ENCODE peak calls at places on chromosomes 13 and 19, in six cellular contexts. One of them, this sample, is unnamed.

GRCh38 chr13:57925250-57925649 is 293.7 kb downstream of the PCDH17 start:
- DNase-seq in dorsolateral prefrontal cortex: no peak
- DNase-seq in upper lobe of right lung: no peak
- DNase-seq in left ventricle myocardium inferior: no peak
- DNase-seq in BJ: no peak
- DNase-seq in PC-9: no peak
- DNase-seq in this sample: no peak

GRCh38 chr19:36115453-36116343 is at the start of gene TBCB:
- DNase-seq in upper lobe of right lung: peak
- DNase-seq in BJ: no peak
- DNase-seq in PC-9: peak
- DNase-seq in dorsolateral prefrontal cortex: no peak
- DNase-seq in left ventricle myocardium inferior: peak
- DNase-seq in this sample: no peak

GRCh38 chr13:104779311-104779710 is 1713.1 kb upstream of the SLC10A2 start:
- DNase-seq in left ventricle myocardium inferior: no peak
- DNase-seq in BJ: peak
- DNase-seq in PC-9: no peak
- DNase-seq in dorsolateral prefrontal cortex: no peak
- DNase-seq in upper lobe of right lung: no peak
- DNase-seq in this sample: peak

GRCh38 chr19:57334191-57334590 is 13.9 kb downstream of the ZNF543 start:
- DNase-seq in dorsolateral prefrontal cortex: no peak
- DNase-seq in PC-9: no peak
- DNase-seq in upper lobe of right lung: no peak
- DNase-seq in left ventricle myocardium inferior: no peak
- DNase-seq in BJ: no peak
- DNase-seq in this sample: no peak

GRCh38 chr19:55457683-55458457 is 3.6 kb downstream of the ISOC2 start:
- DNase-seq in upper lobe of right lung: no peak
- DNase-seq in left ventricle myocardium inferior: no peak
- DNase-seq in dorsolateral prefrontal cortex: no peak
- DNase-seq in BJ: no peak
- DNase-seq in PC-9: no peak
- DNase-seq in this sample: no peak

GRCh38 chr13:112638919-112639318 is 50.9 kb upstream of the ATP11A start:
- DNase-seq in BJ: no peak
- DNase-seq in dorsolateral prefrontal cortex: no peak
- DNase-seq in upper lobe of right lung: peak
- DNase-seq in left ventricle myocardium inferior: no peak
- DNase-seq in PC-9: no peak
- DNase-seq in this sample: no peak

GRCh38 chr13:100397627-100398026 is 191.0 kb downstream of the GGACT start:
- DNase-seq in PC-9: no peak
- DNase-seq in upper lobe of right lung: no peak
- DNase-seq in BJ: no peak
- DNase-seq in dorsolateral prefrontal cortex: no peak
- DNase-seq in left ventricle myocardium inferior: no peak
- DNase-seq in this sample: no peak

GRCh38 chr19:8615813-8616596 is 5.5 kb upstream of the ADAMTS10 start:
- DNase-seq in PC-9: peak
- DNase-seq in dorsolateral prefrontal cortex: peak
- DNase-seq in upper lobe of right lung: no peak
- DNase-seq in left ventricle myocardium inferior: peak
- DNase-seq in BJ: no peak
- DNase-seq in this sample: no peak

GRCh38 chr13:85974604-85975366 is 175.6 kb upstream of the SLITRK6 start:
- DNase-seq in left ventricle myocardium inferior: no peak
- DNase-seq in dorsolateral prefrontal cortex: no peak
- DNase-seq in BJ: no peak
- DNase-seq in upper lobe of right lung: no peak
- DNase-seq in PC-9: no peak
- DNase-seq in this sample: no peak

GRCh38 chr19:11381535-11382369 is 2.4 kb downstream of the EPOR start:
- DNase-seq in upper lobe of right lung: peak
- DNase-seq in left ventricle myocardium inferior: peak
- DNase-seq in PC-9: no peak
- DNase-seq in dorsolateral prefrontal cortex: no peak
- DNase-seq in BJ: no peak
- DNase-seq in this sample: no peak

GRCh38 chr19:17041994-17042393 is 15.4 kb upstream of the CPAMD8 start:
- DNase-seq in upper lobe of right lung: no peak
- DNase-seq in PC-9: no peak
- DNase-seq in left ventricle myocardium inferior: peak
- DNase-seq in BJ: no peak
- DNase-seq in dorsolateral prefrontal cortex: no peak
- DNase-seq in this sample: no peak

GRCh38 chr19:9914315-9915207 is 21.8 kb downstream of the OLFM2 start:
- DNase-seq in PC-9: peak
- DNase-seq in upper lobe of right lung: peak
- DNase-seq in BJ: no peak
- DNase-seq in dorsolateral prefrontal cortex: no peak
- DNase-seq in left ventricle myocardium inferior: peak
- DNase-seq in this sample: peak

GRCh38 chr19:2602391-2603181 is 99.9 kb downstream of the GNG7 start:
- DNase-seq in dorsolateral prefrontal cortex: peak
- DNase-seq in upper lobe of right lung: peak
- DNase-seq in BJ: peak
- DNase-seq in PC-9: peak
- DNase-seq in left ventricle myocardium inferior: peak
- DNase-seq in this sample: peak

GRCh38 chr13:113647351-113648217 is 10.4 kb downstream of the ATP4B start:
- DNase-seq in upper lobe of right lung: peak
- DNase-seq in left ventricle myocardium inferior: peak
- DNase-seq in PC-9: peak
- DNase-seq in BJ: no peak
- DNase-seq in dorsolateral prefrontal cortex: peak
- DNase-seq in this sample: no peak

GRCh38 chr19:3634496-3635045 is 8.0 kb upstream of the CACTIN start:
- DNase-seq in dorsolateral prefrontal cortex: no peak
- DNase-seq in upper lobe of right lung: no peak
- DNase-seq in PC-9: no peak
- DNase-seq in BJ: no peak
- DNase-seq in left ventricle myocardium inferior: no peak
- DNase-seq in this sample: no peak

GRCh38 chr19:3632739-3633558 is 6.4 kb upstream of the CACTIN start:
- DNase-seq in BJ: no peak
- DNase-seq in left ventricle myocardium inferior: no peak
- DNase-seq in upper lobe of right lung: no peak
- DNase-seq in dorsolateral prefrontal cortex: no peak
- DNase-seq in PC-9: no peak
- DNase-seq in this sample: no peak

GRCh38 chr19:3632098-3632497 is 5.5 kb upstream of the CACTIN start:
- DNase-seq in upper lobe of right lung: no peak
- DNase-seq in dorsolateral prefrontal cortex: no peak
- DNase-seq in left ventricle myocardium inferior: no peak
- DNase-seq in BJ: no peak
- DNase-seq in PC-9: no peak
- DNase-seq in this sample: no peak

GRCh38 chr19:3631053-3631861 is 4.7 kb upstream of the CACTIN start:
- DNase-seq in dorsolateral prefrontal cortex: no peak
- DNase-seq in left ventricle myocardium inferior: no peak
- DNase-seq in PC-9: no peak
- DNase-seq in upper lobe of right lung: no peak
- DNase-seq in BJ: no peak
- DNase-seq in this sample: no peak

DNA sequence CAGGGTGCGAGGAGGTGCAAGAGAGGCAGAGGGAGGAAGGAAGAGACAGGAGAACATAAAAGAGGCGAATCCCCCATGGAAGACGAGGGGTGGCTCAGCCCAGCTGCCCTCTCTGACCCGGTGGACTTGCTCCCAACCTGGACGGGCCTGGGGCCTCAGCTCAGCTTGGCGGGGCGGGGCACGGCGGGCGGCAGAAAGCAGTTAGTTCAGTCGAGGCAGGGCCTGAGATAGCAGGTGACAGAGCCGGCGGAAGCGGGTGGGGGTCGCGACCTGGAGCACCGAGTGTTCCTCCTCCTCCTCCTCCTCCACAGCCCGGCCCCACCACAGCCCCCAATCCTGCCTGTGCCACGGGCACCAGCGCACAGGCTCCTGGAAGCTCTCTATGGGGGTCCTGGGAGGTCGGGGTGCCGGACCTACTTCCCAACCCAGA is 7.0 kb upstream of the CACTIN start:
- DNase-seq in PC-9: no peak
- DNase-seq in left ventricle myocardium inferior: no peak
- DNase-seq in dorsolateral prefrontal cortex: no peak
- DNase-seq in upper lobe of right lung: no peak
- DNase-seq in BJ: no peak
- DNase-seq in this sample: no peak
- H3K4me3 ChIP-seq in PC-9: no peak
- H3K4me3 ChIP-seq in left ventricle myocardium inferior: no peak
- H3K4me3 ChIP-seq in dorsolateral prefrontal cortex: no peak
- H3K4me3 ChIP-seq in upper lobe of right lung: no peak
- H3K4me3 ChIP-seq in BJ: no peak
- H3K4me3 ChIP-seq in this sample: no peak

DNA sequence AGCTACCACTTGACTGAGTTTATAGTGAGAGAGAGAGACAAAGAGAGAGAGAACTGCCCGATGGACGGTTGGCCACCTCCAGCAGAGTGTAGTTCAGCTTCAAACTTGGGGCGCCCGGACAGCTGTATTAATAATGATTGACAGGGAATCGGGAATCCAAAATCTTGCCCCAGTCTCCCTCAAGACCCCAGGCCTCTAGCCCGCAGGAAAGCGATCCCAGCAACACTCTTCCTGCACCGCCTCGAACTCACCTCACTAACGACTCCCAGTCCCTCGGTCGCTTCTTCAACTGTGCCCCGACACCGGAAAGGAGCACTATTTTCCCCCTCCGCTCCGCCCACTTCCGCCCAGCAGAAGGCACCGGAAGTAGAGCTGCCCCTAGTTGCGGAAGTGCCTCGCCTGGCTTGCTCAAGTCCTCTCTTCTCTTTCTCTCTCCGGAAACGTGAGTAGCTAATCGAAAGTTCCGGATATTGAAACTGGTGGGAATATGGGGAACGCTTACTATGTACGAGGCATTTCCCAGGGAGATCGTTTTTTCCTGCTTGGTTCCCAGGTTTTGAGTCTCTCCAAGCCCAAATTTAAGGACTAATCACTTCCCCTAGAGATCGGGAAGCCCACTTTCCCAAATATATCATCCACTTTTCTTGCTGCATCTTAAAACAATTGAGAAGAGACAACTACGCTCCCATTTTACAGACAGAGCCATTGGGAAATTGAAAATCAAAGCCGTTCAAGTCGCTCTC is at the start of gene NOSIP:
- DNase-seq in PC-9: peak
- DNase-seq in upper lobe of right lung: peak
- DNase-seq in dorsolateral prefrontal cortex: peak
- DNase-seq in left ventricle myocardium inferior: peak
- DNase-seq in BJ: peak
- DNase-seq in this sample: peak
- TF ChIP-seq CTCF in PC-9: no peak
- TF ChIP-seq CTCF in upper lobe of right lung: no peak
- TF ChIP-seq CTCF in dorsolateral prefrontal cortex: peak
- TF ChIP-seq CTCF in left ventricle myocardium inferior: peak
- TF ChIP-seq CTCF in BJ: no peak
- TF ChIP-seq CTCF in this sample: no peak

DNA sequence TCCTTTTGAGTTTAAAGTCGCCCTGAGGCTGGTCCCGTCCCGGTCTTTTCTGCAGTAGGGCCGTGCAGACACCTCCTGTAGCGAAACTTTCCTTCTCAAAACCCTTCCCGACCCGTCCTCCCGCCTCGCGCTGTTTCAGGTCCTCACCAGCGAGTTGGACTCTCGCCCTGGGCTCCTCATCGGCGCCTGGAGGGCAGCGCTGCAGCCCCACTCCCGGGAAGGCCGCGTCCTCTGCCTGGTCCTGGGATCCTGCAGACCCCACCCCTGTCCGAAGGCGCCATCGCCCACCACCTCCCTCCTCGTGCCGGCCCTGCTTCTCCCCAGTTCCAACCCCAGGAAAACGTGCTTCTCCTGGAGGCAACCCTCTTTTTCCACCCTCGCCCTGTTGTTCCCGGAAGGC is 15.0 kb downstream of the ZNF701 start:
- DNase-seq in left ventricle myocardium inferior: no peak
- DNase-seq in BJ: no peak
- DNase-seq in dorsolateral prefrontal cortex: no peak
- DNase-seq in PC-9: no peak
- DNase-seq in upper lobe of right lung: no peak
- DNase-seq in this sample: no peak
- H3K4me3 ChIP-seq in left ventricle myocardium inferior: peak
- H3K4me3 ChIP-seq in BJ: no peak
- H3K4me3 ChIP-seq in dorsolateral prefrontal cortex: no peak
- H3K4me3 ChIP-seq in PC-9: no peak
- H3K4me3 ChIP-seq in upper lobe of right lung: peak
- H3K4me3 ChIP-seq in this sample: no peak

GRCh38 chr19:15025237-15025636 is 24.0 kb upstream of the CASP14 start:
- DNase-seq in BJ: no peak
- DNase-seq in PC-9: no peak
- DNase-seq in upper lobe of right lung: no peak
- DNase-seq in left ventricle myocardium inferior: no peak
- DNase-seq in dorsolateral prefrontal cortex: no peak
- DNase-seq in this sample: no peak
- TF ChIP-seq CTCF in BJ: no peak
- TF ChIP-seq CTCF in PC-9: peak
- TF ChIP-seq CTCF in upper lobe of right lung: no peak
- TF ChIP-seq CTCF in left ventricle myocardium inferior: peak
- TF ChIP-seq CTCF in dorsolateral prefrontal cortex: no peak
- TF ChIP-seq CTCF in this sample: no peak

GRCh38 chr19:41325947-41326706 is 16.2 kb downstream of the CCDC97 start:
- DNase-seq in left ventricle myocardium inferior: no peak
- DNase-seq in dorsolateral prefrontal cortex: no peak
- DNase-seq in PC-9: no peak
- DNase-seq in upper lobe of right lung: no peak
- DNase-seq in BJ: peak
- DNase-seq in this sample: peak
- H3K4me3 ChIP-seq in left ventricle myocardium inferior: peak
- H3K4me3 ChIP-seq in dorsolateral prefrontal cortex: peak
- H3K4me3 ChIP-seq in PC-9: no peak
- H3K4me3 ChIP-seq in upper lobe of right lung: peak
- H3K4me3 ChIP-seq in BJ: no peak
- H3K4me3 ChIP-seq in this sample: peak

DNA sequence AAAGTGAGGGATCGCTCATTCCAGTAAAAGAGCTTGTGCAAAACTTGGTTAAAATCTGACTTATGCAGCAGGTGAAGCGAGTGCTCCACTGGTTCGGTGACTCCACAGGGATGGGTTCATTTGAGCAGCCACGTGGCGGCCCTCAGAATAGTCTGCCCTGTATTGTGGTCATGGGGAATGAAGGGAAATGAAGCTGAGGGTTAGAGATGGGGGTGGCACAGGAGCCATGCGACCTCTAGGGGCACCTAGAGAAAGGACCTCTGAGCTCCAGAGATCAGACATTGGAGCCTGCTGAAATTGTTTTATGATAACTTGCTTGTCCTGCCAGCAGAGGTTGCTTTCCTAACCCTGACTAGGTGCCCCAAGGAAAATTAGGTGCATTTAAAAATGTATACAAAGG is 26.6 kb downstream of the CBY2 start:
- DNase-seq in upper lobe of right lung: no peak
- DNase-seq in BJ: no peak
- DNase-seq in PC-9: no peak
- DNase-seq in dorsolateral prefrontal cortex: no peak
- DNase-seq in left ventricle myocardium inferior: no peak
- DNase-seq in this sample: no peak
- TF ChIP-seq CTCF in upper lobe of right lung: no peak
- TF ChIP-seq CTCF in BJ: no peak
- TF ChIP-seq CTCF in PC-9: peak
- TF ChIP-seq CTCF in dorsolateral prefrontal cortex: no peak
- TF ChIP-seq CTCF in left ventricle myocardium inferior: peak
- TF ChIP-seq CTCF in this sample: no peak

This sample was measured in AG04449.